ENCODE peak calls at places on chromosome 22, in four cellular contexts. L is cardiac muscle cell, J is body of pancreas, V is foreskin keratinocyte. K is an unnamed sample. For H3K4me1, the result is how much of the 10 kb centered on the place peaks cover.

GRCh38 chr22:50341977-50342650 is 1.0 kb upstream of the PPP6R2 start:
- DNase-seq in L (peak), J (peak), V (peak), K (peak)

GRCh38 chr22:35155403-35156025 is 89.6 kb downstream of the ISX start:
- DNase-seq in L (no peak), J (no peak), V (no peak), K (no peak)

GRCh38 chr22:21939392-21940319 is 13.0 kb downstream of the PPM1F start:
- DNase-seq in L (no peak), J (no peak), V (no peak), K (no peak)

GRCh38 chr22:20802452-20802851 is 28.5 kb downstream of the SERPIND1 start:
- DNase-seq in L (no peak), J (no peak), V (no peak), K (no peak)

GRCh38 chr22:28341001-28341400 is 338.6 kb downstream of the TTC28 start:
- DNase-seq in L (no peak), J (no peak), V (peak), K (no peak)

GRCh38 chr22:21643533-21644357 is 1.6 kb downstream of the SDF2L1 start:
- DNase-seq in L (no peak), J (no peak), V (no peak), K (no peak)

GRCh38 chr22:37777122-37777687 is 30.5 kb upstream of the GCAT start:
- DNase-seq in L (no peak), J (peak), V (peak), K (peak)

GRCh38 chr22:30884211-30885000 is 84.2 kb downstream of the MORC2 start:
- DNase-seq in L (no peak), J (no peak), V (no peak), K (no peak)

DNA sequence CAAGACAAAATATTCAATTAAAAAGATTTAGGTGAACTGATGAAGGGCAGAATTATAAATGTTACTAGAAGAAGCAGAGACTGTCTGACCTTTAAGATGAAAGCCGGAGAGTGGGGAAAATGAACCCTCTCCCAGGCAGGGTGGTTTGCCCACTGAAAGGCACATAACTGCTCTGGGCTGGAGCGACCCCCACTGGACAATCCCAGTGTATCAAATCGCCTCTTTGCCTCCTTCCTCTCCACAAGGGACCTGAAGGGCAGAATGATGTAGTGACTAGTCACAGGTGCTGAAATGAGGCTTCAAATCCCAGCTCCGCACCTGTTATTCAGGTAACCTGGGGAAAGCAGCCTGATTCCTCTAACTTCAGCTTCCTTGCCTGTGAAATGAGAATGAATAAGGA is 69.0 kb downstream of the EFCAB6 start:
- DNase-seq in L (peak), J (no peak), V (no peak), K (peak)
- TF ChIP-seq CTCF in L (peak), J (no peak), V (peak), K (peak)

GRCh38 chr22:17043521-17043920 is 35.5 kb upstream of the GAB4 start:
- DNase-seq in L (no peak), J (no peak), V (no peak), K (no peak)
- H3K4me1 ChIP-seq in L (under half), J (under half), V (under half), K (under half)

GRCh38 chr22:39129081-39129480 is 23.4 kb downstream of the CBX7 start:
- DNase-seq in L (no peak), J (no peak), V (no peak), K (no peak)

GRCh38 chr22:39122772-39123470 is 25.9 kb downstream of the APOBEC3H start:
- DNase-seq in L (no peak), J (no peak), V (no peak), K (no peak)

GRCh38 chr22:39128508-39128907 is 24.0 kb downstream of the CBX7 start:
- DNase-seq in L (no peak), J (peak), V (no peak), K (no peak)

GRCh38 chr22:39123811-39124668 is 27.0 kb downstream of the APOBEC3H start:
- DNase-seq in L (peak), J (no peak), V (no peak), K (no peak)

DNA sequence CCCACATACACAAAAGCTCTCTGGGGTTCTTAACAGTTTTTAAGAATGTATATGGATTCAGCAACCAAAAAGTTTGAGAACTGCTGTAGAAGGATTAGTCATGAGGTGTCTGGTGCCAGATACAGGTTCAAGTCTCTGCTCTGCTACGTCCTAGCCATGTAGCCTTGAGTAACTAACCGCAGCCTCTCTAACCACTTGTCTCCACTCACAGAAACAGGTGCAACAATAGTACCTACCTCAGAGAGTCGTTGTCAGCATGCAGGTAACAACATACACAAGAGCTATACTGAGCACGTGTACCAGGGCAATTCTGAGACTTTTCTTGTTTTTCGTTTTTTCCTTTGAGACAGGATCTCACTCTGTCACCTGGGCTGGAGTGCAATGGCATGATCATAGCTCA is 26.9 kb downstream of the CBX7 start:
- DNase-seq in L (no peak), J (no peak), V (no peak), K (no peak)
- TF ChIP-seq CTCF in L (no peak), J (no peak), V (no peak), K (no peak)

DNA sequence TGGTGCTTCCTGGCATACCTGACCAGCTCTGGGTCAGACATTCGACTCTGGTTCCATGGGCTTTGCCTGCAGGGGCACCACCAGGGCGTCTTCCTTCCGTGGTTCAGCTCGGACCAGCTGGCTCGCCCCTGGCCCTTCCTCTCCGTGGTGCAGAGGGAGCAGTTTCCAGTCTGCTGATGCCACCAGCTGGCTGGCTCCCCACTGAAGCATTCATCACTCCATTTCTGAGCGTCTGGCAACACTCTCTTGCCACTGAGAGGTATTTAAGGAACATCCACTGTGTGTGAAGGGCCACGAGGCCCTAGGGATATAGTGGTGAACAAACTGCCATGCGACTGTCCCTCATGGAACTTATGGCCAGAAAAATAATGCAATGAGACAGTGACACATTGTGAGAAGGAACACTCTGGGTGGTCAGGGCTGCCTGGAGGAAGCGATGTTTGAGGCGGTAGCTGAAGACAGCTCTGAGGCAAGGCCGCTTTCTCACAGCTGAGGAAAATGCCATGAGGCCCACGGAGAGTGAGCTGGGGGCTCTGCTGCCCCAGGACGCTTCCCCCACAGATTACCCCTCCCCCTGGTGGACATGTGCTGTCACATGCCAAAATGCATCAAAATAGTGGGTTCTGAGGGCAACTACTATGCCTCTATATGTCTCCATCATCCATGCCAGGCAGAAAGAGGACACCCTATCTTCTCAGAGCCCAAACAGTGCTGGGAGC is 44.9 kb upstream of the ARFGAP3 start:
- DNase-seq in L (no peak), J (no peak), V (no peak), K (no peak)
- H3K4me1 ChIP-seq in L (under half), J (half or more), V (under half), K (under half)

DNA sequence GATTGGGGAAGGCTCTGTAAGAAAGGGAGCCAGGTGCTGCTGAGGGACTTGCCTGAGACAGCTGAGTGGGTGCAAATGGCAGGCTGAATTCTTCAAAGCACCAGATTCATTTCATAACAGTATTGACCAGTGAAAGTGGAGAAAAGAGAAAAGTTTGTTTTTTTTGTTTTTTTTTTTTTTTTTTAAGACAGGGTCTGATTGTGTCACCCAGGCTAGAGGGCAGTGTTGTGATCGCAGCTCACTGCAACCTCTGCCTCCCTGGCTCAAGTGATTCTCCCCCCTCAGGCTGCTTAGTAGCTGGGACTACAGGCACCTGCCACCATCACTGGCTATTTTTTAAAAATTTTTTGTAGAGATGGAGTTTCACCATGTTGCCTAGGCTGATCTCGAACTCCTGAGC is 494.0 kb downstream of the MIAT start:
- DNase-seq in L (no peak), J (no peak), V (no peak), K (no peak)
- TF ChIP-seq CTCF in L (no peak), J (no peak), V (no peak), K (peak)

GRCh38 chr22:36368359-36368983 is 19.3 kb downstream of the MYH9 start:
- DNase-seq in L (peak), J (no peak), V (peak), K (peak)
- H3K4me1 ChIP-seq in L (half or more), J (half or more), V (half or more), K (under half)

DNA sequence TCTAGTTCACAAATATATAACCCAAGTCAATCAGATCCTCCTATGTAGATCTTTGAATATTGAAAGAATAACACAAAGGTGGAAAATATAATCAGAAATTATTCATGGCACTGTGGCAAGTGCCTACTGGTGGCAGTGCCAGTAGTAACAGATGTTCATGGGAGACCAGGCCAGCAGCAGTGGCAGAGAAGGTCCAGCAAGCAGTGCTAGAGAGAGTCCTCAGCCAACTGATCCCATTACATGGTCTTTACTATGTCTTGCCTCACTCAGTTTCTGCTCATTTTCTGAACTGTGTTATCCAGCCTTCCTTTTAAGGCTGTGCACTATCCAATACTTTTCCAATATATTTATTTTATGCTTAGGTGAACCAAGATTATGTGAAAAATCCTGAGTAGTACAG is 124.9 kb downstream of the MRTFA start:
- DNase-seq in L (no peak), J (peak), V (no peak), K (no peak)
- TF ChIP-seq CTCF in L (no peak), J (peak), V (no peak), K (no peak)

DNA sequence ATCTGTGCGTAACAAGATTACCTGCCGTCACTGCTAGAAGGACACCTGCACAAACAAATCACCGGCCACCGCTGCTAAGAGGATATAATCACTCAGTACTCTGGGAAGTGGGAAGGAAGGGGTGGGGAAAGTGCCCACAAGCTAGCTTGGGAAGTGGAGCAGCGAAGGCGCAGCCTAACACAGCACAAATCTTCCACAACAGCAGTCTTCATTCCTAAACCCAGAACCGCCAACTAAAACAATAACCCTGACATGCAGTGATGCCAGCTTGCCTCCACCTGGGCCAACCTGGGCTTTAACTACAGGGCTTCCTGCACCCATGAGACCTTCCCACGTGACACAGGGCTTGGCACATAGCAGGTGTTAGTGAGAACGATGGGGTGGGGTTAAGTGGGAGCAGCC is 5.1 kb downstream of the DGCR2 start:
- DNase-seq in L (no peak), J (peak), V (no peak), K (no peak)
- H3K4me1 ChIP-seq in L (under half), J (half or more), V (under half), K (under half)